ENCODE peak calls at places on chromosomes 5 and 9, in five cellular contexts. Z, F, T, A and G are unnamed samples.

GRCh38 chr9:76926324-76926731 is 20.4 kb upstream of the PRUNE2 start:
- DNase-seq in Z (peak; percentile 83), F (no peak), T (no peak), A (no peak), G (peak; percentile 4)

GRCh38 chr9:114280636-114281315 is 42.1 kb upstream of the ORM1 start:
- DNase-seq in Z (no peak), F (no peak), T (peak; percentile 19), A (peak; percentile 64), G (no peak)

GRCh38 chr9:133704711-133705181 is 33.4 kb downstream of the SARDH start:
- DNase-seq in Z (no peak), F (no peak), T (peak; percentile 3), A (peak; percentile 72), G (no peak)

GRCh38 chr5:178280631-178281030 is 48.0 kb upstream of the PHYKPL start:
- DNase-seq in Z (no peak), F (no peak), T (no peak), A (peak; percentile 69), G (no peak)

GRCh38 chr5:175654346-175654745 is 3.5 kb upstream of the HRH2 start:
- DNase-seq in Z (no peak), F (no peak), T (no peak), A (no peak), G (no peak)

GRCh38 chr5:176364765-176365662 is at the start of gene ARL10:
- DNase-seq in Z (no peak), F (no peak), T (peak; percentile 47), A (no peak), G (no peak)

GRCh38 chr9:37936965-37937364 is 33.0 kb upstream of the SLC25A51 start:
- DNase-seq in Z (peak; percentile 83), F (no peak), T (peak; percentile 50), A (no peak), G (peak; percentile 29)

GRCh38 chr5:56405536-56405935 is 172.4 kb upstream of the ANKRD55 start:
- DNase-seq in Z (no peak), F (no peak), T (no peak), A (no peak), G (no peak)

GRCh38 chr9:131333771-131334567 is 44.4 kb downstream of the PLPP7 start:
- DNase-seq in Z (no peak), F (no peak), T (no peak), A (peak; percentile 43), G (no peak)

GRCh38 chr9:83238871-83239624 is 176.1 kb upstream of the RASEF start:
- DNase-seq in Z (no peak), F (no peak), T (no peak), A (no peak), G (no peak)

GRCh38 chr5:112492291-112492690 is 73.2 kb upstream of the EPB41L4A start:
- DNase-seq in Z (peak; percentile 63), F (peak; percentile 68), T (no peak), A (peak; percentile 72), G (peak; percentile 21)

GRCh38 chr9:5949103-5949699 is 58.5 kb downstream of the MLANA start:
- DNase-seq in Z (no peak), F (no peak), T (no peak), A (no peak), G (no peak)

GRCh38 chr5:134525687-134526482 is 415 bp downstream of the JADE2 start:
- DNase-seq in Z (peak; percentile 73), F (peak; percentile 78), T (peak; percentile 82), A (peak; percentile 94), G (peak; percentile 50)

GRCh38 chr9:93126825-93127368 is 7.2 kb downstream of the NINJ1 start:
- DNase-seq in Z (no peak), F (no peak), T (no peak), A (peak; percentile 90), G (no peak)

GRCh38 chr5:36462295-36463021 is 143.9 kb upstream of the SLC1A3 start:
- DNase-seq in Z (no peak), F (no peak), T (no peak), A (no peak), G (no peak)

GRCh38 chr5:159061186-159061796 is 38.4 kb downstream of the EBF1 start:
- DNase-seq in Z (peak; percentile 95), F (no peak), T (peak; percentile 65), A (peak; percentile 81), G (no peak)

GRCh38 chr5:73947876-73948275 is 321.9 kb downstream of the ARHGEF28 start:
- DNase-seq in Z (no peak), F (no peak), T (no peak), A (no peak), G (no peak)

GRCh38 chr9:109745335-109746283 is 34.4 kb upstream of the PALM2AKAP2 start:
- DNase-seq in Z (no peak), F (no peak), T (peak; percentile 67), A (no peak), G (peak; percentile 52)

GRCh38 chr9:95516221-95516735 is 493 bp downstream of the PTCH1 start:
- DNase-seq in Z (no peak), F (no peak), T (no peak), A (peak; percentile 68), G (no peak)

DNA sequence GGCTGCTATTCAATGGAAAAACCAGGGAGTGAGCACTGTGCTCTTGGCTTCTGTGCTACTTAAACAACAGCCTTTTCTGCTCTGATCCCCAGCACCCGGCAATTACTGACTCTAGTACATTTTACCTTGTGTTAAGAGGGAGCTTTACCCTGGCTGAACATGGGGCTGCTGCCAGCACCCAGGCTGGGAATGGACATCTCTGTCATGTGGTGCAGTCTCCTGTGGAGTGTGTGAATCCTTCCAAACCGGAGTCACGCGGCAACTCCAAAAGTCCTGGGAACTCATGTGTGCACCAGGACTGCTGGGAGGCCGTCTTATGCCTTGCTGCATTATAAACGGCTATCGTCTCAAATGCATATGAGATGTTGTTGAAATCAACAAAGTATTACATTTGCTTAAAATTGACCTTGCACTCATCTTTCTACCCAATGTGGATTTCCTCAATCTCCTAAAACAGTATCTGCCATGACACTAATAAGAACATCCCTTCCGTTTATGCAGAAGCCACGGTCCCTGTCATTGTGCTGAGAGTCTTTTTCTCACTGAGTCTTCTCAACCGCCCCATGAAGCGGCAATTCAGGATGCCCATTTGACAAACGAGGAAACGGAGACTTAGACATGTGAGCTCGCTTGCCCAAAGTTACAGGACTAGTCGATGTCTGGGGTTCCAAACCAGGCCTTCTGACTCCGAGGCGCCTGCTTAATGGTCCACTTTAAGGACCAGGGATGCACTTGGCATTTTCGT is 884 bp upstream of the GSN start:
- DNase-seq in Z (no peak), F (no peak), T (no peak), A (no peak), G (no peak)
- H3K27ac ChIP-seq in Z (no peak overlapping the region), F (peak overlapping the region; percentile 80), T (peak overlapping the region; percentile 96), A (no peak overlapping the region), G (no peak overlapping the region)

GRCh38 chr5:103571730-103572129 is 9.1 kb upstream of the NUDT12 start:
- DNase-seq in Z (no peak), F (no peak), T (no peak), A (no peak), G (no peak)
- H3K4me3 ChIP-seq in Z (no peak overlapping the region), F (no peak overlapping the region), T (no peak overlapping the region), A (no peak overlapping the region), G (no peak overlapping the region)

GRCh38 chr9:100222674-100223073 is 123.6 kb downstream of the INVS start:
- DNase-seq in Z (no peak), F (peak; percentile 18), T (no peak), A (no peak), G (no peak)
- TF ChIP-seq CTCF in Z (peak; percentile 42), F (peak; percentile 63), T (peak; percentile 56), A (peak; percentile 25), G (peak; percentile 58)

DNA sequence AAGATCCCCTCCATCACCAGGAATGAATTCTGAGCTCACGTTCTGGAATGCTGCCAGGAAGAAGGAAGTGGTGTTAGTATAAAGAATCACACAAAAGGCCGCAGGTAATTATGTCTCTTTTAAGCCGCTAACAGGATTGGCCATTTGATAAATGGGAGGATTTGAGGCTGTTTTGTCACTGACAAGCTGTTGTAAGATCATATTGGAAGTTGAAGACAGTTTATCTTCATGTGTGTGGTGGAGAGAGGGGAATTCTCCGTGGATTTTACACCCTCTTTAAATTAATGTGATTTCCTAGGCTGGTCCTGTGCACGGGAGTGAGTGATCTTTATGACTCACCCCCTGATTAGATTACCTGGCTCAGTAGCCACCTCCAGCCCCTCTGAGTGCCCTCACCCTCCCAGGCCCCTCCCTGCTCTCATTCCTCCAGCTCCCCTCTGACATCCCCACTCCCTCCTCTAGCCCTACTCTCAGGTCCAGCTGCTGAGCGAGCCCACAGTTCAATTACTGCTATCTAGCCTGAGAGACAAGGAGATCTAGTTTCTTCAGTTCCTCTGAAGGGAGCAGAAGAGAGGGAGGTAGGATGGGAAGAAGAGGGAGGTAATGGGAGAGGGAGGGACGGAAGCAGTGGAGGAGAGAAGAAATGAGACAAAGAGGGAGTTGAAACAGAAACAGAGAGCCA is 61.8 kb upstream of the ARAP3 start:
- DNase-seq in Z (no peak), F (no peak), T (no peak), A (no peak), G (no peak)
- H3K27ac ChIP-seq in Z (no peak overlapping the region), F (no peak overlapping the region), T (no peak overlapping the region), A (no peak overlapping the region), G (no peak overlapping the region)

DNA sequence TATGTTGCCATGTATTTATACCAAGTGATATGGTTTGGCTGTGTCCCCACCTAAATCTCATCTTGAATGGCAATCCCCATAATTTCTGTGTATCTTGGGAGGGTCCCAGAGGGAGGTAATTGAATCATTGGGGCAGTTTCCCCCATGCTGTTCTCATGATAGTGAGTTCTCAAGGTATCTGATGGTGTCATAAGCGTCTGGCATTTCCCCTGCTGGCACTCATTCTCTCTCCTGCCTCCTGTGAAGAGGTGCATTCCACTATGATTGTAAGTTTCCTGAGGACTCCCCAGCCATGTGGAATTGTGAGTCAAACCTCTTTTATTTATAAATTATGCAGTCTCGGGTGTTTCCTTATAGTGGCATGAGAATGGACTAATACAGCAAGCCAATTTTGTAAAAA is 140.8 kb upstream of the ADAMTSL1 start:
- DNase-seq in Z (peak; percentile 71), F (no peak), T (no peak), A (no peak), G (no peak)
- H3K4me3 ChIP-seq in Z (no peak overlapping the region), F (no peak overlapping the region), T (no peak overlapping the region), A (no peak overlapping the region), G (no peak overlapping the region)

GRCh38 chr5:98905857-98906688 is 22.7 kb downstream of the CHD1 start:
- DNase-seq in Z (no peak), F (no peak), T (no peak), A (no peak), G (no peak)
- TF ChIP-seq CTCF in Z (peak; percentile 33), F (peak; percentile 76), T (peak; percentile 74), A (peak; percentile 60), G (peak; percentile 74)